ENCODE peak calls at places on chromosomes 6 and 20, in seven cellular contexts. F, S, K, E, R, A and J are unnamed samples.

GRCh38 chr6:40485300-40485699 is 101.9 kb downstream of the LRFN2 start:
- DNase-seq in F (no peak), S (no peak), K (no peak), E (no peak), R (no peak), A (no peak), J (no peak)

GRCh38 chr6:90375681-90376439 is 79.2 kb upstream of the BACH2 start:
- DNase-seq in F (no peak), S (no peak), K (peak), E (no peak), R (no peak), A (peak), J (no peak)

GRCh38 chr20:36720510-36720909 is 25.4 kb downstream of the NDRG3 start:
- DNase-seq in F (no peak), S (no peak), K (no peak), E (no peak), R (no peak), A (no peak), J (no peak)

GRCh38 chr6:42970859-42971612 is 7.9 kb downstream of the PEX6 start:
- DNase-seq in F (no peak), S (no peak), K (peak), E (no peak), R (no peak), A (no peak), J (no peak)

GRCh38 chr6:132115714-132116366 is 164.7 kb upstream of the CCN2 start:
- DNase-seq in F (no peak), S (no peak), K (no peak), E (no peak), R (no peak), A (no peak), J (no peak)

GRCh38 chr6:41538556-41539182 is 7.5 kb upstream of the FOXP4 start:
- DNase-seq in F (no peak), S (no peak), K (no peak), E (no peak), R (no peak), A (no peak), J (no peak)

GRCh38 chr6:31581511-31582229 is 554 bp downstream of the LTB start:
- DNase-seq in F (no peak), S (no peak), K (no peak), E (no peak), R (no peak), A (no peak), J (peak)

GRCh38 chr20:63475209-63475608 is 2.8 kb upstream of the KCNQ2 start:
- DNase-seq in F (no peak), S (no peak), K (peak), E (no peak), R (no peak), A (no peak), J (no peak)